ENCODE peak calls at places on chromosomes 16 and 17, in six cellular contexts. K is AG04450, L is GM18507, D is kidney epithelial cell, J is dorsolateral prefrontal cortex, F is body of pancreas. X is an unnamed sample.
A peak's percentile ranks its signal among the peaks of the same experiment; 100 is the strongest.

GRCh38 chr16:70660672-70661350 is 14.5 kb downstream of the IL34 start:
- DNase-seq in F (no peak), K (no peak), D (no peak), L (no peak), J (peak; percentile 37), X (no peak)

GRCh38 chr17:66540131-66540781 is 237.8 kb downstream of the PRKCA start:
- DNase-seq in F (no peak), L (no peak), K (peak; percentile 62), D (peak; percentile 52), J (peak; percentile 85), X (no peak)

GRCh38 chr17:77366558-77367245 is 225.9 kb downstream of the SEC14L1 start:
- DNase-seq in F (peak; percentile 28), L (no peak), J (no peak), D (no peak), K (no peak), X (no peak)

GRCh38 chr16:48231675-48232214 is 12.4 kb upstream of the LONP2 start:
- DNase-seq in F (no peak), D (no peak), J (no peak), K (peak; percentile 2), L (peak; percentile 12), X (peak; percentile 59)

GRCh38 chr16:51752596-51752995 is 601.5 kb upstream of the SALL1 start:
- DNase-seq in K (no peak), L (no peak), F (no peak), D (no peak), J (no peak), X (no peak)

GRCh38 chr16:49934557-49935260 is 78.8 kb upstream of the ZNF423 start:
- DNase-seq in J (peak; percentile 2), L (no peak), K (no peak), D (no peak), F (no peak), X (no peak)

GRCh38 chr17:83104577-83105505 is 25.4 kb downstream of the METRNL start:
- DNase-seq in J (no peak), L (no peak), K (no peak), D (no peak), F (no peak), X (no peak)

GRCh38 chr16:56347166-56347565 is 78.2 kb downstream of the AMFR start:
- DNase-seq in D (no peak), L (no peak), K (no peak), F (no peak), J (no peak), X (peak; percentile 37)